ENCODE peak calls at places on chromosome 22, in seven cellular contexts. C is WTC11, R is omental fat pad, M is IMR-90, K is endothelial cell, J is Calu3, N is osteocyte. V is an unnamed sample.
A peak's percentile ranks its signal among the peaks of the same experiment; 100 is the strongest.

GRCh38 chr22:26674211-26675190 is 17.1 kb downstream of the MIAT start:
- DNase-seq in M (no peak), K (no peak), R (no peak), N (no peak), C (no peak), J (no peak), V (no peak)

GRCh38 chr22:31230155-31230870 is 18.2 kb downstream of the LIMK2 start:
- DNase-seq in J (no peak), K (no peak), R (no peak), M (peak; percentile 44), C (no peak), N (no peak), V (no peak)

GRCh38 chr22:50209893-50210292 is 9.1 kb downstream of the SELENOO start:
- DNase-seq in R (peak; percentile 52), M (peak; percentile 57), K (peak; percentile 69), N (no peak), C (peak; percentile 58), J (peak; percentile 69), V (no peak)

GRCh38 chr22:26617251-26618199 is at the start of gene CRYBB1:
- DNase-seq in M (peak; percentile 36), K (no peak), N (no peak), J (no peak), R (no peak), C (no peak), V (no peak)

GRCh38 chr22:26669060-26669481 is 11.7 kb downstream of the MIAT start:
- DNase-seq in M (peak; percentile 63), K (peak; percentile 73), R (no peak), C (peak; percentile 74), J (peak; percentile 67), N (no peak), V (no peak)

GRCh38 chr22:35564975-35565867 is 24.6 kb downstream of the RASD2 start:
- DNase-seq in K (no peak), M (peak; percentile 78), C (no peak), J (no peak), R (no peak), N (no peak), V (no peak)

GRCh38 chr22:35305525-35306070 is 5.9 kb downstream of the TOM1 start:
- DNase-seq in M (no peak), R (no peak), N (peak; percentile 25), J (no peak), C (no peak), K (no peak), V (peak; percentile 40)

GRCh38 chr22:27962268-27963191 is 43.5 kb upstream of the PITPNB start:
- DNase-seq in M (peak; percentile 21), C (no peak), K (no peak), N (no peak), R (no peak), J (no peak), V (no peak)

GRCh38 chr22:41359376-41359775 is 22.4 kb upstream of the TEF start:
- DNase-seq in M (no peak), J (no peak), R (no peak), K (no peak), C (no peak), N (no peak), V (no peak)

GRCh38 chr22:27090595-27090994 is 433.2 kb downstream of the MIAT start:
- DNase-seq in N (no peak), C (no peak), M (no peak), R (no peak), J (no peak), K (no peak), V (no peak)

GRCh38 chr22:43883012-43883661 is 8.7 kb downstream of the PNPLA5 start:
- DNase-seq in K (peak; percentile 75), J (peak; percentile 79), N (no peak), M (peak; percentile 81), R (no peak), C (peak; percentile 78), V (no peak)
- TF ChIP-seq CTCF in K (peak; percentile 74), J (peak; percentile 63), N (peak; percentile 56), M (peak; percentile 62), R (no peak), C (peak; percentile 91), V (peak; percentile 79)

GRCh38 chr22:42436402-42436801 is 4.2 kb upstream of the NFAM1 start:
- DNase-seq in C (no peak), N (no peak), K (no peak), M (no peak), J (no peak), R (no peak), V (no peak)

GRCh38 chr22:42439021-42439420 is 6.8 kb upstream of the NFAM1 start:
- DNase-seq in R (no peak), C (no peak), K (no peak), N (no peak), M (no peak), J (no peak), V (no peak)

GRCh38 chr22:42439821-42440674 is 7.8 kb upstream of the NFAM1 start:
- DNase-seq in K (no peak), M (peak; percentile 49), N (no peak), J (peak; percentile 34), C (no peak), R (peak; percentile 52), V (no peak)

GRCh38 chr22:42438293-42438650 is 6.1 kb upstream of the NFAM1 start:
- DNase-seq in N (no peak), J (no peak), R (no peak), K (no peak), M (no peak), C (peak; percentile 46), V (no peak)

GRCh38 chr22:42437488-42438292 is 5.5 kb upstream of the NFAM1 start:
- DNase-seq in R (peak; percentile 54), N (peak; percentile 89), K (peak; percentile 87), C (peak; percentile 89), J (peak; percentile 85), M (peak; percentile 18), V (peak; percentile 84)
- TF ChIP-seq CTCF in R (peak; percentile 32), N (peak; percentile 99), K (peak; percentile 98), C (peak; percentile 97), J (peak; percentile 99), M (peak; percentile 93), V (peak; percentile 100)

GRCh38 chr22:29320546-29320945 is 5.0 kb upstream of the RASL10A start:
- DNase-seq in J (no peak), M (no peak), N (no peak), C (no peak), R (no peak), K (no peak), V (no peak)
- TF ChIP-seq CTCF in J (no peak), M (peak; percentile 22), N (peak; percentile 44), C (no peak), R (no peak), K (no peak), V (peak; percentile 46)

GRCh38 chr22:19724927-19725661 is 1.8 kb downstream of the GP1BB start:
- DNase-seq in M (no peak), J (no peak), N (no peak), K (no peak), C (no peak), R (no peak), V (no peak)

GRCh38 chr22:19722915-19723164 is 499 bp upstream of the GP1BB start:
- DNase-seq in N (no peak), J (no peak), K (no peak), C (no peak), M (no peak), R (no peak), V (no peak)

GRCh38 chr22:19723165-19723989 is at the start of gene GP1BB:
- DNase-seq in M (no peak), N (no peak), C (peak; percentile 54), J (peak; percentile 60), K (peak; percentile 57), R (no peak), V (no peak)

GRCh38 chr22:19722175-19722914 is 994 bp upstream of the GP1BB start:
- DNase-seq in K (no peak), M (no peak), N (no peak), J (no peak), C (peak; percentile 49), R (no peak), V (no peak)

DNA sequence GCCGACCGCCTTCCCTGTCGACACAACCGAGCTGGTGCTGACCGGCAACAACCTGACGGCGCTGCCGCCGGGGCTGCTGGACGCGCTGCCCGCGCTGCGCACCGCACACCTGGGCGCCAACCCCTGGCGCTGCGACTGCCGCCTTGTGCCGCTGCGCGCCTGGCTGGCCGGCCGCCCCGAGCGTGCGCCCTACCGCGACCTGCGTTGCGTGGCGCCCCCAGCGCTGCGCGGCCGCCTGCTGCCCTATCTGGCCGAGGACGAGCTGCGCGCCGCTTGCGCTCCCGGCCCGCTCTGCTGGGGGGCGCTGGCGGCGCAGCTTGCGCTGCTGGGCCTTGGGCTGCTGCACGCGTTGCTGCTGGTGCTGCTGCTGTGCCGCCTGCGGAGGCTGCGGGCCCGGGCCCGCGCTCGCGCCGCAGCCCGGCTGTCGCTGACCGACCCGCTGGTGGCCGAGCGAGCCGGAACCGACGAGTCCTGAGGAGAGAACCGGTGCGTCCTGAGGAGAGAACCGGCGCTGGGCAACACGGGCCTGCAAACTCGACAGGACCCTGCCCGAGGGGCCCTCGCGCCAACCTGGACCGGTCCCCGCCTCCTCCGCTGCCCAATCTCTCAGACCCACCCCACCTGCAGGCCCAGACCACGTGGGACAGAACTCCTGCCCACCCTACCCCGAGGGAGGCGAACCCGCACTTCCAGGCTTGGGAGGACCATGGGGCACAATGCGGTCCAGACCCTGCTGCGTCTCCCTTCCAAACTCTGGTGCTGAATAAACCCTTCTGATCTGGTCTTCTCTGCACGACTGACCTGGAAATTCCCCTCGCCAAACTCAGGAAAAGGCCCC is 870 bp downstream of the GP1BB start:
- DNase-seq in M (peak; percentile 18), J (peak; percentile 56), N (no peak), R (no peak), K (peak; percentile 83), C (peak; percentile 76), V (no peak)
- TF ChIP-seq CTCF in M (peak; percentile 26), J (peak; percentile 9), N (no peak), R (no peak), K (peak; percentile 63), C (peak; percentile 27), V (peak; percentile 54)

GRCh38 chr22:45533731-45534130 is 31.0 kb downstream of the FBLN1 start:
- DNase-seq in K (no peak), N (no peak), C (no peak), M (no peak), R (no peak), J (no peak), V (no peak)
- TF ChIP-seq CTCF in K (no peak), N (no peak), C (no peak), M (no peak), R (no peak), J (no peak), V (no peak)

DNA sequence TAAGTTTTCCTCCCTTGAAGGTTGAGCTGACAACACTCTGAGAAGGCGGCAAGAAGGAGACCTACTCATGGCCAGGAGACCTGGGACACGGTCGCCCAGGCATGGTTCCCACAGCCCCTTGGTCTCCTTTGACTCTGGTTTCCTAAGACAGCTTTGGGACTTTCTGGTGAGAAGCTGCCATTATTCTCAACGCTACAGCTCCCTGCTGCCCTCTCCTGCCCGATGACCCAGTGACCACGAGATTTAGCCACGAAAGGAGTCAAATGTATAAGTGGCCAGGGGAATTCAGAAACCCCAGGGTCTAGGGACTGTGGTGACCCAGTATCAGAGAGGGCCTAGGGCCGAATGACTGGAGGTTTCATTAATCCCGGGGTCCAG is 696 bp upstream of the SDF2L1 start:
- DNase-seq in K (peak; percentile 59), M (peak; percentile 55), J (peak; percentile 68), N (no peak), C (no peak), R (no peak), V (no peak)
- TF ChIP-seq CTCF in K (no peak), M (peak; percentile 61), J (peak; percentile 57), N (peak; percentile 51), C (no peak), R (no peak), V (peak; percentile 65)

V was measured in type B pancreatic cell.